ENCODE peak calls at places on chromosomes 3 and 15, in six cellular contexts. H is transverse colon, O is body of pancreas, E is ovary, P is sigmoid colon, R is IMR-90. X is an unnamed sample.

GRCh38 chr15:99504823-99505551 is 60.8 kb upstream of the MEF2A start:
- DNase-seq in E (no peak), P (no peak), O (no peak), R (peak), H (no peak), X (no peak)

GRCh38 chr3:42701371-42702065 is 1.1 kb downstream of the HHATL start:
- DNase-seq in E (no peak), R (no peak), P (no peak), O (peak), H (peak), X (peak)

GRCh38 chr3:15295506-15295905 is 36.9 kb downstream of the SH3BP5 start:
- DNase-seq in E (no peak), P (peak), O (no peak), H (no peak), R (no peak), X (no peak)

GRCh38 chr15:29677450-29677849 is 144.8 kb downstream of the TJP1 start:
- DNase-seq in H (no peak), P (no peak), E (no peak), O (no peak), R (no peak), X (no peak)

GRCh38 chr3:129358177-129359101 is 70.0 kb downstream of the EFCAB12 start:
- DNase-seq in E (no peak), P (no peak), O (no peak), R (no peak), H (no peak), X (no peak)

GRCh38 chr3:133040696-133041523 is 2.7 kb downstream of the TMEM108 start:
- DNase-seq in E (peak), P (peak), R (peak), O (peak), H (peak), X (peak)

GRCh38 chr3:104133630-104134029 is 1233.1 kb upstream of the ALCAM start:
- DNase-seq in R (no peak), E (no peak), O (no peak), H (no peak), P (no peak), X (no peak)

GRCh38 chr15:101488300-101489164 is 975 bp downstream of the PCSK6 start:
- DNase-seq in R (no peak), E (no peak), P (no peak), O (no peak), H (no peak), X (no peak)

GRCh38 chr15:40006003-40006402 is 33.0 kb downstream of the SRP14 start:
- DNase-seq in E (no peak), P (no peak), H (no peak), O (no peak), R (peak), X (no peak)

DNA sequence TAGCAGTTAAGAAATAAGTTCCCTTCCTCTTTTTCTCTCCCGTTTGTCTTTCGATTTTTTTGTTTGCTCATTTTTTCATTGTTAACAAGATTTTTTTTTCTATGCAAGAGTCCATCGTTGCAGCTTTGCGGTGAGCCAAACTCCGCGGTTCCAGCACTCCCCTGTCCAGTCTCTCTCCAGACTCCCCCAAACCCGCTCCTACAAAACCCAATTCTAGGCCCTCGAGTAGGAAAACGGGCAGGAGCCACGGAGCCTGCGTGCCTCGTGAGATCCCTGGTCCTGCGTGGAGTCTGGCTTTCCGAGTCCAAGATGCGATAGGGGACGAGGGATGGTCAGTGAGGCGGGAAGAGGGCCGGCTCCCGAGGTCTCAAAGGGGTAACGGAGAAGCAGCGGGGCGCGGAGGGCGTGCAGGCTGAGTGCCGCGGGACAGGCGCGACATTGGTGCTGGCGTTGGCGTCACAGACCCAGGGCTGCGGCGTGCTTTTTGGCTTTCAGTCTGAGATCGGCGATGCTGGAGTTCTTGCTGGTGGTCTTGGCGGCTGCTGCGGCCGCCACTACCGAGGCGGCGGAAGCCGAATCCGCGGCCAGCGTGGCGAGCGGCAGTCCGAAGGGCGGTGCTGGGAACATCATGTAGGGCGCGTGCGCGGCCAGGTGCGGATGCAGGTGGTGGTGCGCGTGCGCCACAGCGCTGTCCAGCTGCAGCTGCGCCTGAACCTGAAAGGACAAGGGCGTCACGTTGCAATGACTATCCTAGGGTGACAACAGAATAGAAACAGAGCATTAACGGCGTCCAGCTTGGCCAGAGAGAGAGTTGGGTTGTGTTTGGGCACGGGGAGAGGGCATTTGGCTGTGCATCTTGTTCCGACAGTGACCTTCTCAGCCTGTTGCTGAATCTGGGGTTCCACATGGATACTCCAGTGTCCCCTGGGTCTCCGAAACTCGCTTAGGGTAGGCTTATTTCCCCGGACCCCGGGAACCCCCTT is 8.4 kb downstream of the SHOX2 start:
- DNase-seq in R (peak), E (no peak), P (no peak), O (peak), H (peak), X (peak)
- TF ChIP-seq POLR2A in R (no peak), E (no peak), P (no peak), O (peak), H (no peak), X (no peak)

DNA sequence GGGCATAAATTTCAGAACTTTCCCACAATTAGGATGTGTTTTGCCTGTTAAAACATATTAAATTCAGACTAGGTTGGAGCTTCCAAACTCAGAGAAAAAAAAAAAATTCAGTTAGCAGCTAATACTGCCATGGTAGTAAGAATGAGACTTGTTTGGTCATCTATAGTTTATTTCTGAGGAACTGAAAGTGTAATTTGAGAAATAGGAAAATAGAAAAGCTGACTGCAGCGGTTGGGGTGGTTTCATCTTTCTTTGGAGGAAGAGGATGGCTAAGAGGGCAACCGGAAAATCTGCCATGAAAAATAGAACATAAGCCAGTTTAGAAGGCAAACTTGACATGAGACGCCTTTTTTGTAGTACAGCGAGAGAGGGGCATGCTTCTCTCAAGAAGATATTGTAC is 371.2 kb upstream of the ROBO2 start:
- DNase-seq in E (no peak), H (no peak), O (no peak), P (no peak), R (no peak), X (no peak)
- TF ChIP-seq CTCF in E (no peak), H (no peak), O (no peak), P (no peak), R (no peak), X (no peak)

GRCh38 chr3:157310329-157311065 is 126.2 kb upstream of the PTX3 start:
- DNase-seq in R (no peak), H (no peak), E (no peak), P (no peak), O (no peak), X (no peak)
- H3K27ac ChIP-seq in R (peak), H (no peak), E (no peak), P (no peak), O (no peak), X (no peak)

GRCh38 chr15:89195836-89196235 is 25.5 kb downstream of the RLBP1 start:
- DNase-seq in H (no peak), P (no peak), O (no peak), R (peak), E (no peak), X (peak)

GRCh38 chr15:89194608-89195007 is 26.8 kb downstream of the RLBP1 start:
- DNase-seq in O (no peak), E (no peak), R (no peak), P (no peak), H (no peak), X (no peak)

GRCh38 chr15:89196241-89196640 is 25.1 kb downstream of the RLBP1 start:
- DNase-seq in O (no peak), H (no peak), P (no peak), E (no peak), R (no peak), X (no peak)

GRCh38 chr15:89192136-89192535 is 29.2 kb downstream of the RLBP1 start:
- DNase-seq in R (peak), O (no peak), E (no peak), H (no peak), P (no peak), X (no peak)

GRCh38 chr15:89192771-89193170 is 28.6 kb downstream of the RLBP1 start:
- DNase-seq in P (no peak), H (no peak), E (no peak), R (peak), O (no peak), X (no peak)
- TF ChIP-seq POLR2A in P (no peak), H (no peak), E (no peak), R (no peak), O (no peak), X (no peak)

GRCh38 chr3:125200731-125201139 is 11.8 kb downstream of the SLC12A8 start:
- DNase-seq in E (no peak), P (no peak), H (no peak), R (no peak), O (no peak), X (no peak)

GRCh38 chr3:125207507-125207906 is 5.0 kb downstream of the SLC12A8 start:
- DNase-seq in E (no peak), P (no peak), O (peak), H (no peak), R (no peak), X (no peak)

GRCh38 chr3:125206934-125207333 is 5.6 kb downstream of the SLC12A8 start:
- DNase-seq in R (no peak), P (no peak), E (no peak), O (no peak), H (no peak), X (no peak)

GRCh38 chr3:125203731-125204130 is 8.8 kb downstream of the SLC12A8 start:
- DNase-seq in P (no peak), O (no peak), H (no peak), E (no peak), R (no peak), X (no peak)

GRCh38 chr3:125202197-125202596 is 10.4 kb downstream of the SLC12A8 start:
- DNase-seq in R (peak), H (no peak), E (no peak), P (no peak), O (no peak), X (no peak)
- TF ChIP-seq CTCF in R (peak), H (no peak), E (no peak), P (no peak), O (no peak), X (no peak)

DNA sequence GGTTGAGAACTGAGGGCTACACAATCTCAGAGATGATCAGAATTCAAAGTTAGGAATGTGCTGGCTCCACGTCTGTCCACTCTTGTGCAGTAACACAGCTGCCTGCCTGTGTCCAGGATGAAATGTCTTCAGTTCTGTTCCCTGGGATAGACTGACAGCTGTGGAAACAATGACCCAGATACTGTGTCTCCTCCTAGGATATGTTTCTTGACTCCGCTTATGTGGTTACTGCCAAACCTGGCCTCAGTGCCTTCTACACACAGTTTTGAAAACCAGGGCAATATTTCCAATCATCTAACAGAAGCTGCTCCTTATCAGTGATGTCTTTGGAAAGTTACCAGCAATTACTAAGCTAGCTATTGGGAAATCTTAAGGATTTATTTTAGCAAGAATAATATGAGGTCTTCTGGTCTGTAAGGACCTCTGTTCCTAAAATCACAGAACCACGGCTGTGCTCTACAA is 67.6 kb downstream of the NOX5 start:
- DNase-seq in O (no peak), E (no peak), P (peak), R (peak), H (no peak), X (peak)
- H3K27ac ChIP-seq in O (no peak), E (no peak), P (peak), R (peak), H (peak), X (peak)

GRCh38 chr3:149815318-149815717 is 2.3 kb downstream of the RNF13 start:
- DNase-seq in E (no peak), O (no peak), P (no peak), H (no peak), R (no peak), X (no peak)

GRCh38 chr3:149810846-149811245 is 2.2 kb upstream of the RNF13 start:
- DNase-seq in E (no peak), R (no peak), P (no peak), O (no peak), H (no peak), X (no peak)

GRCh38 chr3:149812165-149812605 is 830 bp upstream of the RNF13 start:
- DNase-seq in P (no peak), R (no peak), O (no peak), E (no peak), H (no peak), X (no peak)

GRCh38 chr3:149813367-149814281 is 609 bp downstream of the RNF13 start:
- DNase-seq in P (peak), O (peak), E (no peak), R (peak), H (peak), X (no peak)

GRCh38 chr3:149812606-149813366 is at the start of gene RNF13:
- DNase-seq in R (peak), O (peak), E (peak), P (peak), H (peak), X (peak)
- TF ChIP-seq POLR2A in R (peak), O (peak), E (peak), P (peak), H (peak), X (peak)

GRCh38 chr15:33392453-33392852 is 81.7 kb downstream of the RYR3 start:
- DNase-seq in P (no peak), E (no peak), H (no peak), R (no peak), O (no peak), X (no peak)
- TF ChIP-seq CTCF in P (no peak), E (no peak), H (no peak), R (no peak), O (no peak), X (no peak)

DNA sequence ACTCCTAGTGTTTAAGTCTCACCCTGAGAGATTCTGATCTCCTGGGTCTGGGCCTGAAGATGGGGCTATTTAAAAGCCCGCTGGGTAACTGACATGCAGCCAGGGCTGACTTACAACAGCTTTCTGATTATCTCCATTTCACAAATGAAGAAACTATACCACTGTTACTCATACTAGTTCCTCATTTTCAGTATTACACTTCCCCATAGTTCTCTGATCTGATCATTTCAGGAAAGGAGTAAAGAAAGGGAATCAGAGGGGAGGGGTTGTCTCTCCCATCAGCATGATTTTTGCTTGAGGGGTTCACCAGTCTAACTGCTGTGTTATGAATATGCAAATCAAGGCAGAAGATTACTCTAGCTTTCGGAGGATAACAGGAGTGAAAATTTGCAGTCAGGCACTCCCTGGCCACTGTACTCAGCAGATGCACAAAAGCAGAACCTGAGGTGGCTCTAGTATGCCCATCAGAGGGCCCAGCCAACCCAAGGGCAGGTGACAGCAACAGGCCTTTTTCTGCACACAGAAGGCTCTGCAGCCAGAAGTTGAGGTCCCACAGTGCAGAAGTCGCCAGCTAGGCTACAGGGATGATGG is 59.4 kb downstream of the DAPK2 start:
- DNase-seq in R (no peak), P (no peak), E (no peak), O (no peak), H (peak), X (no peak)
- H3K27ac ChIP-seq in R (no peak), P (no peak), E (no peak), O (no peak), H (peak), X (peak)

GRCh38 chr3:171457263-171458055 is 2.7 kb downstream of the TNIK start:
- DNase-seq in R (no peak), E (no peak), O (no peak), H (peak), P (no peak), X (no peak)
- TF ChIP-seq POLR2A in R (no peak), E (no peak), O (no peak), H (no peak), P (no peak), X (no peak)

X was measured in heart left ventricle.